ENCODE peak calls at places on chromosomes 2 and 18, in ten cellular contexts. Z is colonic mucosa; Y is AG04449; B is D341Med; Q is activated CD4-positive, CD25-positive, alpha-beta regulatory T cell; C is EL; D is HL-60; X is spleen; K is fibroblast of villous mesenchyme; L is NCI-H2029. J is an unnamed sample.

GRCh38 chr2:239706407-239706806 is 305.6 kb upstream of the HDAC4 start:
- DNase-seq in Z (no peak), Y (no peak), B (no peak), Q (no peak), C (no peak), D (no peak), X (no peak), K (no peak), L (no peak), J (no peak)

GRCh38 chr18:61967242-61967891 is 74.6 kb upstream of the RNF152 start:
- DNase-seq in Z (no peak), Y (no peak), B (no peak), Q (no peak), C (no peak), D (no peak), X (no peak), K (no peak), L (no peak), J (no peak)

GRCh38 chr18:23740105-23740830 is 51.0 kb downstream of the LAMA3 start:
- DNase-seq in Z (peak; percentile 78), Y (no peak), B (no peak), Q (no peak), C (peak; percentile 61), D (no peak), X (no peak), K (peak; percentile 53), L (no peak), J (peak; percentile 35)

GRCh38 chr18:22044474-22045220 is 124.7 kb upstream of the GATA6 start:
- DNase-seq in Z (peak; percentile 84), Y (no peak), B (no peak), Q (no peak), C (no peak), D (no peak), X (no peak), K (no peak), L (no peak), J (no peak)

GRCh38 chr2:239978381-239978780 is 46.8 kb downstream of the NDUFA10 start:
- DNase-seq in Z (no peak), Y (no peak), B (no peak), Q (no peak), C (no peak), D (no peak), X (no peak), K (peak; percentile 76), L (no peak), J (no peak)

GRCh38 chr2:114651933-114652332 is 209.5 kb downstream of the DPP10 start:
- DNase-seq in Z (no peak), Y (no peak), B (no peak), Q (no peak), C (no peak), D (peak; percentile 2), X (no peak), K (no peak), L (no peak), J (no peak)

GRCh38 chr2:54915101-54915500 is 135.2 kb downstream of the RTN4 start:
- DNase-seq in Z (no peak), Y (no peak), B (no peak), Q (no peak), C (no peak), D (no peak), X (no peak), K (no peak), L (no peak), J (no peak)

GRCh38 chr2:241064008-241064801 is 37.9 kb downstream of the MTERF4 start:
- DNase-seq in Z (peak; percentile 47), Y (no peak), B (peak; percentile 43), Q (no peak), C (no peak), D (no peak), X (peak; percentile 83), K (no peak), L (peak; percentile 38), J (no peak)

GRCh38 chr18:78699516-78699915 is 280.1 kb upstream of the SALL3 start:
- DNase-seq in Z (no peak), Y (no peak), B (no peak), Q (no peak), C (no peak), D (no peak), X (peak; percentile 60), K (no peak), L (no peak), J (no peak)

GRCh38 chr2:27093430-27094352 is 7.1 kb downstream of the KHK start:
- DNase-seq in Z (no peak), Y (no peak), B (no peak), Q (no peak), C (no peak), D (no peak), X (no peak), K (no peak), L (no peak), J (no peak)

GRCh38 chr2:138572318-138572717 is 70.7 kb downstream of the SPOPL start:
- DNase-seq in Z (no peak), Y (no peak), B (no peak), Q (no peak), C (no peak), D (no peak), X (no peak), K (no peak), L (peak; percentile 31), J (no peak)

GRCh38 chr18:43571078-43571689 is 293.9 kb upstream of the SYT4 start:
- DNase-seq in Z (peak; percentile 28), Y (no peak), B (peak; percentile 65), Q (no peak), C (peak; percentile 43), D (peak; percentile 39), X (no peak), K (peak; percentile 54), L (peak; percentile 13), J (peak; percentile 56)

GRCh38 chr2:191544511-191545062 is 133.3 kb upstream of the NABP1 start:
- DNase-seq in Z (no peak), Y (no peak), B (no peak), Q (no peak), C (no peak), D (no peak), X (no peak), K (no peak), L (no peak), J (no peak)

GRCh38 chr2:46983065-46983801 is 67.6 kb upstream of the MCFD2 start:
- DNase-seq in Z (no peak), Y (no peak), B (no peak), Q (no peak), C (peak; percentile 42), D (peak; percentile 90), X (peak; percentile 89), K (peak; percentile 71), L (no peak), J (peak; percentile 94)

GRCh38 chr2:27390822-27391679 is 10.5 kb upstream of the ZNF513 start:
- DNase-seq in Z (no peak), Y (no peak), B (no peak), Q (no peak), C (no peak), D (no peak), X (no peak), K (no peak), L (no peak), J (no peak)

GRCh38 chr2:239366740-239367139 is 34.1 kb downstream of the HDAC4 start:
- DNase-seq in Z (no peak), Y (no peak), B (no peak), Q (no peak), C (no peak), D (no peak), X (peak; percentile 47), K (no peak), L (no peak), J (no peak)

GRCh38 chr2:118732432-118732831 is 115.0 kb downstream of the EN1 start:
- DNase-seq in Z (no peak), Y (no peak), B (no peak), Q (no peak), C (no peak), D (no peak), X (no peak), K (no peak), L (no peak), J (no peak)

GRCh38 chr2:42755161-42755900 is 8.6 kb downstream of the OXER1 start:
- DNase-seq in Z (no peak), Y (no peak), B (no peak), Q (no peak), C (peak; percentile 52), D (no peak), X (no peak), K (no peak), L (no peak), J (no peak)

GRCh38 chr2:112465373-112465772 is 16.6 kb upstream of the TTL start:
- DNase-seq in Z (no peak), Y (no peak), B (peak; percentile 44), Q (no peak), C (no peak), D (no peak), X (no peak), K (peak; percentile 15), L (no peak), J (peak; percentile 62)

J was measured in Kasumi-1.